ENCODE peak calls at places on chromosomes 1 and 21, in six cellular contexts. K, T, C, E, R and V are unnamed samples.

GRCh38 chr1:178684542-178685000 is 40.5 kb upstream of the RALGPS2 start:
- DNase-seq in K (no peak), R (no peak), T (peak), C (peak), E (peak), V (peak)

GRCh38 chr1:212566522-212567479 is 41.8 kb upstream of the ATF3 start:
- DNase-seq in C (peak), K (peak), T (no peak), E (peak), R (peak), V (peak)

GRCh38 chr1:116934586-116935207 is 25.0 kb downstream of the PTGFRN start:
- DNase-seq in C (no peak), K (no peak), T (no peak), R (no peak), E (no peak), V (no peak)

GRCh38 chr1:202130275-202130646 is 7.5 kb downstream of the GPR37L1 start:
- DNase-seq in K (no peak), E (no peak), R (peak), C (no peak), T (no peak), V (no peak)

GRCh38 chr1:45752441-45753052 is 2.1 kb upstream of the IPP start:
- DNase-seq in K (no peak), R (no peak), C (no peak), T (no peak), E (no peak), V (no peak)

GRCh38 chr1:29541641-29542040 is 305.3 kb downstream of the PTPRU start:
- DNase-seq in C (no peak), T (no peak), K (no peak), R (no peak), E (no peak), V (no peak)

GRCh38 chr1:226738995-226739695 is at the start of gene ITPKB:
- DNase-seq in K (peak), E (peak), C (peak), R (peak), T (peak), V (peak)

GRCh38 chr1:224132901-224133300 is 19.0 kb downstream of the FBXO28 start:
- DNase-seq in C (no peak), E (no peak), K (no peak), R (no peak), T (no peak), V (no peak)

GRCh38 chr1:40606160-40606559 is 59.3 kb downstream of the RIMS3 start:
- DNase-seq in E (no peak), T (no peak), K (no peak), R (no peak), C (no peak), V (no peak)

GRCh38 chr1:192445849-192446489 is 129.2 kb downstream of the RGS21 start:
- DNase-seq in C (peak), R (peak), K (peak), E (peak), T (peak), V (peak)

GRCh38 chr1:232704694-232705680 is 75.1 kb upstream of the SIPA1L2 start:
- DNase-seq in E (peak), R (peak), K (peak), C (peak), T (peak), V (peak)

GRCh38 chr1:2132222-2133038 is 62.1 kb downstream of the FAAP20 start:
- DNase-seq in T (peak), E (peak), R (peak), C (peak), K (peak), V (peak)

GRCh38 chr1:101081496-101082282 is 56.1 kb upstream of the DPH5 start:
- DNase-seq in R (no peak), C (no peak), K (no peak), T (no peak), E (no peak), V (no peak)

GRCh38 chr1:175015243-175015642 is 8.0 kb downstream of the MRPS14 start:
- DNase-seq in C (peak), R (no peak), E (no peak), K (no peak), T (peak), V (no peak)

GRCh38 chr1:113912594-113913311 is 7.6 kb downstream of the DCLRE1B start:
- DNase-seq in R (peak), C (no peak), E (peak), T (peak), K (peak), V (peak)

GRCh38 chr1:151235235-151235634 is 19.3 kb upstream of the PSMD4 start:
- DNase-seq in E (no peak), K (no peak), T (no peak), R (no peak), C (no peak), V (no peak)

GRCh38 chr1:111833334-111833733 is 77.6 kb downstream of the DDX20 start:
- DNase-seq in T (peak), K (no peak), C (no peak), E (peak), R (no peak), V (no peak)

GRCh38 chr1:202580604-202581003 is 129.7 kb downstream of the SYT2 start:
- DNase-seq in E (no peak), T (no peak), R (no peak), C (no peak), K (no peak), V (no peak)

GRCh38 chr21:37425684-37426083 is 59.1 kb downstream of the DYRK1A start:
- DNase-seq in C (no peak), E (no peak), R (no peak), K (no peak), T (no peak), V (no peak)

GRCh38 chr21:33019885-33020557 is 5.7 kb upstream of the OLIG2 start:
- DNase-seq in C (no peak), T (no peak), R (no peak), E (no peak), K (no peak), V (no peak)

GRCh38 chr1:211609120-211610024 is 30.4 kb upstream of the SLC30A1 start:
- DNase-seq in T (no peak), K (no peak), C (no peak), E (no peak), R (peak), V (peak)

GRCh38 chr1:157142765-157143423 is 4.7 kb upstream of the ETV3 start:
- DNase-seq in K (no peak), C (no peak), E (no peak), T (no peak), R (no peak), V (no peak)

GRCh38 chr1:108719253-108719652 is 6.5 kb downstream of the FNDC7 start:
- DNase-seq in C (no peak), R (no peak), K (no peak), T (peak), E (no peak), V (no peak)

GRCh38 chr1:51518033-51518729 is 885 bp downstream of the EPS15 start:
- DNase-seq in C (peak), K (peak), T (no peak), E (peak), R (peak), V (peak)

GRCh38 chr1:243447342-243447741 is 191.5 kb downstream of the SDCCAG8 start:
- DNase-seq in T (no peak), R (peak), C (no peak), E (no peak), K (no peak), V (no peak)

GRCh38 chr1:78676996-78677395 is 27.4 kb downstream of the IFI44 start:
- DNase-seq in R (no peak), E (no peak), C (no peak), T (no peak), K (no peak), V (no peak)
- H3K4me3 ChIP-seq in R (no peak), E (no peak), C (no peak), T (no peak), K (no peak), V (no peak)

DNA sequence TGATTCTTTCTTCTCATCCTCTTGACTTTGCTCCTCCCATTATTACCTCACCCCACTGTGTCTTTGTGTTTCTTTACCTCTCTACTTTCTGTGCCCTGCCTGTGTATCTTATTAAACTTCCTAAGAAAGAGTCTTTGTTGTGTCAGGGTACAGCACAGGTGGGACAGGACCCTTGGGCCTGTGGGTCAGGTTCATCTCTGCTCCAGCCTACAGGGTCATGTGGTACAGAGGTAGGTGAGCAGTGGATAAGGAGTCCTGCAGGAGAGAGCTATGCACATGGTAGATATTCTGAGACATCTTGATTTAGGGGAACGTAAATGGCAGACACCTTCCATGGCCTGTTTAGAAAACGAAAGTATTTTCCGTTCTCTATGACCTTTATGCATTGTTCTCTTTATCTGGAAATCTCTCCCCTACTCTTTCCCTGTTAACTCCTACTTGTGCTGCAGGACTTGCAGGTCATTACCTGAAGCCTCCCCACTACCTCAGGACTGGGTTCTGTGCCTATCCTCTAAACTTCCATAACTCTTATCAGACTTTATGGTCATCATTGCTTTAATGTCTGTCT is 9.9 kb downstream of the GIPC2 start:
- DNase-seq in C (no peak), E (no peak), R (no peak), T (no peak), K (no peak), V (no peak)
- H3K4me3 ChIP-seq in C (no peak), E (no peak), R (no peak), T (no peak), K (no peak), V (no peak)

GRCh38 chr1:110345480-110345879 is 6.3 kb downstream of the RBM15 start:
- DNase-seq in E (no peak), K (no peak), R (no peak), C (no peak), T (no peak), V (no peak)

GRCh38 chr1:110346690-110347089 is 7.5 kb downstream of the RBM15 start:
- DNase-seq in T (no peak), K (no peak), R (no peak), E (no peak), C (no peak), V (no peak)

GRCh38 chr1:110341872-110342331 is 2.7 kb downstream of the RBM15 start:
- DNase-seq in E (no peak), T (no peak), R (no peak), C (no peak), K (no peak), V (no peak)

GRCh38 chr1:110343249-110343648 is 4.1 kb downstream of the RBM15 start:
- DNase-seq in K (no peak), T (no peak), E (no peak), C (no peak), R (no peak), V (no peak)

DNA sequence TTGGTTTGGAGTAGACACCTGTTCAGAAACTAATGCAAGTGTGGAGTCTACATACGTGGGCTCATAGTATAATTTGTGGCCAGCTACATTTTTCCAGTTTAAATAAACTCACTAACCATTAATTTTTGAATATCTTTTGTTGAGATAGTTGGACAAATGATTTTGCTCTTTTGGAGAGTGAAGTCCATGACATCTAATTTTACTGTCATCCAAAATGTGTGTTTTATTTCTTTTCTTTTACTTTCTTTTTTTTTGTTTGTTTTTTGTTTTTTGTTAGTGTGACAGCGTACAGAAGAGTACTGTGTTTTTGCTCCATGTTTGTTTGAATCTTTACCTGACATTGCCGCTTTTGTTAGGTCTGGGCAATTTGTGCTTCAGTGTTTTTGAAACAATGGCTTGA is 5.0 kb downstream of the RBM15 start:
- DNase-seq in E (no peak), K (no peak), C (no peak), T (no peak), R (no peak), V (no peak)
- H3K4me3 ChIP-seq in E (no peak), K (no peak), C (no peak), T (no peak), R (no peak), V (no peak)

DNA sequence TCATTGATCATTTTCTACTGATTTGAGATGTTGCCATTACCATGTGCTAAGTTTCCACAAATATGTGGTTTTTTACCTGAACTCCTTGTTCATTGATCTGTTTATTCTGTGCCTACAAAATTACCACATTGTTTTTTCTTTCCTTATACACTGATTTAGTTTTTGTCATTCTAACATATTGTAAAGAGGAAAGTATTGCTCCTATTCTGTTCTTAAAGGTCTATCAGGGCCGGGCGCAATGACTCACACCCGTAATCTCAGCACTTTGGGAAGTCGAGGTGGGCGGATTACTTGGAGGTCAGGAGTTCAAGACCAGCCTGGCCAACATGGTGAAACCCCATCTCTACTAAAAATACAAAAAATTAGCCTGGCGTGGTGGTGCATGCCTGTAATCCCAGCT is 75.1 kb downstream of the CAMTA1 start:
- DNase-seq in K (no peak), C (no peak), R (peak), E (no peak), T (peak), V (peak)
- H3K4me3 ChIP-seq in K (no peak), C (no peak), R (no peak), E (no peak), T (no peak), V (no peak)

GRCh38 chr1:172322219-172323061 is 98.0 kb upstream of the C1orf105 start:
- DNase-seq in R (peak), T (peak), E (peak), K (peak), C (peak), V (peak)
- H3K4me3 ChIP-seq in R (no peak), T (peak), E (no peak), K (peak), C (peak), V (peak)